ENCODE peak calls at places on chromosomes 6 and 20, in eight cellular contexts. Q is spleen; G is activated CD8-positive, alpha-beta memory T cell treated with anti-CD3 and anti-CD28 coated beads, Interleukin-2, amount 10 ng/mL, durations not matched to agents 7 days and 5 days; K is stimulated activated CD8-positive, alpha-beta memory T cell treated with anti-CD3 and anti-CD28 coated beads, Interleukin-12 subunit alpha, Interleukin-12 subunit beta, amount 100 ng/mL, for 1 hour; E is hippocampal formation; B is NCI-H460; U is Panc1; S is kidney epithelial cell. W is an unnamed sample.

GRCh38 chr20:37220796-37221195 is 40.8 kb downstream of the GHRH start:
- DNase-seq in S (no peak), B (no peak), K (no peak), U (no peak), E (no peak), G (no peak), Q (no peak), W (no peak)

GRCh38 chr6:104483225-104483834 is 376.4 kb downstream of the HACE1 start:
- DNase-seq in G (no peak), B (peak), Q (no peak), S (no peak), E (no peak), K (no peak), U (peak), W (no peak)

GRCh38 chr6:91697010-91697694 is 1110.3 kb upstream of the MAP3K7 start:
- DNase-seq in E (no peak), K (no peak), U (peak), Q (no peak), S (no peak), B (no peak), G (no peak), W (no peak)

GRCh38 chr20:44041001-44041400 is 126.3 kb downstream of the TOX2 start:
- DNase-seq in B (no peak), K (no peak), S (no peak), U (no peak), E (no peak), Q (peak), G (peak), W (no peak)

GRCh38 chr20:49690899-49691620 is 22.6 kb downstream of the B4GALT5 start:
- DNase-seq in G (no peak), B (no peak), E (no peak), Q (no peak), U (no peak), K (no peak), S (no peak), W (no peak)

GRCh38 chr20:20765696-20766095 is 53.3 kb upstream of the RALGAPA2 start:
- DNase-seq in G (no peak), Q (no peak), S (no peak), E (no peak), U (no peak), K (no peak), B (no peak), W (no peak)

GRCh38 chr6:33694401-33694931 is 17.0 kb downstream of the UQCC2 start:
- DNase-seq in Q (peak), G (peak), U (peak), E (no peak), B (peak), S (no peak), K (peak), W (no peak)

GRCh38 chr20:7859371-7859802 is 80.9 kb downstream of the HAO1 start:
- DNase-seq in U (peak), G (no peak), Q (no peak), K (no peak), B (peak), E (peak), S (peak), W (no peak)

GRCh38 chr20:63821824-63822223 is 9.2 kb downstream of the ZBTB46 start:
- DNase-seq in S (no peak), B (no peak), Q (no peak), U (no peak), G (no peak), E (no peak), K (no peak), W (no peak)

GRCh38 chr20:9051508-9051907 is 17.4 kb upstream of the PLCB4 start:
- DNase-seq in Q (no peak), G (no peak), S (peak), E (no peak), B (peak), U (peak), K (no peak), W (no peak)

GRCh38 chr6:143279385-143279784 is 171.1 kb downstream of the ADAT2 start:
- DNase-seq in K (no peak), U (peak), B (no peak), E (no peak), Q (no peak), G (no peak), S (no peak), W (no peak)

W was measured in NCI-H1048.